ENCODE peak calls at places on chromosome 22, in nine cellular contexts. One of them, this sample, is unnamed.
A peak's percentile ranks its signal among the peaks of the same experiment; 100 is the strongest.

GRCh38 chr22:50730013-50730891 is 7.8 kb upstream of the ACR start:
- DNase-seq in Peyer's patch: no peak
- DNase-seq in HCT116: no peak
- DNase-seq in transverse colon: peak; percentile 4
- DNase-seq in spleen: peak; percentile 75
- DNase-seq in cardiac muscle cell: no peak
- DNase-seq in left ventricle myocardium inferior: peak; percentile 15
- DNase-seq in right atrium auricular region: no peak
- DNase-seq in lower lobe of right lung: peak; percentile 43
- DNase-seq in this sample: peak; percentile 12

GRCh38 chr22:41544671-41545476 is 604 bp upstream of the POLR3H start:
- DNase-seq in right atrium auricular region: no peak
- DNase-seq in HCT116: no peak
- DNase-seq in left ventricle myocardium inferior: no peak
- DNase-seq in cardiac muscle cell: no peak
- DNase-seq in Peyer's patch: no peak
- DNase-seq in spleen: no peak
- DNase-seq in lower lobe of right lung: no peak
- DNase-seq in transverse colon: no peak
- DNase-seq in this sample: no peak

GRCh38 chr22:21971858-21972275 is 10.7 kb downstream of the TOP3B start:
- DNase-seq in lower lobe of right lung: no peak
- DNase-seq in left ventricle myocardium inferior: no peak
- DNase-seq in spleen: no peak
- DNase-seq in Peyer's patch: no peak
- DNase-seq in transverse colon: no peak
- DNase-seq in HCT116: no peak
- DNase-seq in cardiac muscle cell: no peak
- DNase-seq in right atrium auricular region: no peak
- DNase-seq in this sample: no peak

GRCh38 chr22:49632199-49633009 is 195.3 kb downstream of the BRD1 start:
- DNase-seq in spleen: no peak
- DNase-seq in lower lobe of right lung: peak; percentile 51
- DNase-seq in Peyer's patch: no peak
- DNase-seq in transverse colon: peak; percentile 37
- DNase-seq in right atrium auricular region: no peak
- DNase-seq in cardiac muscle cell: peak; percentile 83
- DNase-seq in left ventricle myocardium inferior: peak; percentile 47
- DNase-seq in HCT116: peak; percentile 7
- DNase-seq in this sample: peak; percentile 79

GRCh38 chr22:23179381-23180294 is 671 bp upstream of the BCR start:
- DNase-seq in transverse colon: peak; percentile 34
- DNase-seq in right atrium auricular region: no peak
- DNase-seq in left ventricle myocardium inferior: peak; percentile 24
- DNase-seq in cardiac muscle cell: no peak
- DNase-seq in spleen: peak; percentile 85
- DNase-seq in Peyer's patch: no peak
- DNase-seq in HCT116: no peak
- DNase-seq in lower lobe of right lung: peak; percentile 58
- DNase-seq in this sample: peak; percentile 53

GRCh38 chr22:49408102-49408836 is 419.4 kb downstream of the BRD1 start:
- DNase-seq in left ventricle myocardium inferior: no peak
- DNase-seq in right atrium auricular region: no peak
- DNase-seq in lower lobe of right lung: no peak
- DNase-seq in cardiac muscle cell: no peak
- DNase-seq in HCT116: no peak
- DNase-seq in transverse colon: no peak
- DNase-seq in Peyer's patch: no peak
- DNase-seq in spleen: no peak
- DNase-seq in this sample: no peak

GRCh38 chr22:31488988-31489617 is 539 bp downstream of the EIF4ENIF1 start:
- DNase-seq in spleen: peak; percentile 92
- DNase-seq in Peyer's patch: peak; percentile 46
- DNase-seq in HCT116: no peak
- DNase-seq in lower lobe of right lung: peak; percentile 60
- DNase-seq in cardiac muscle cell: peak; percentile 74
- DNase-seq in transverse colon: peak; percentile 39
- DNase-seq in right atrium auricular region: no peak
- DNase-seq in left ventricle myocardium inferior: peak; percentile 36
- DNase-seq in this sample: peak; percentile 32

GRCh38 chr22:37675930-37676571 is 615 bp downstream of the LGALS1 start:
- DNase-seq in right atrium auricular region: no peak
- DNase-seq in lower lobe of right lung: peak; percentile 53
- DNase-seq in Peyer's patch: peak; percentile 48
- DNase-seq in left ventricle myocardium inferior: peak; percentile 68
- DNase-seq in cardiac muscle cell: no peak
- DNase-seq in HCT116: no peak
- DNase-seq in transverse colon: peak; percentile 50
- DNase-seq in spleen: no peak
- DNase-seq in this sample: peak; percentile 45

GRCh38 chr22:25420471-25420924 is 144.0 kb upstream of the GRK3 start:
- DNase-seq in right atrium auricular region: no peak
- DNase-seq in cardiac muscle cell: no peak
- DNase-seq in transverse colon: no peak
- DNase-seq in lower lobe of right lung: no peak
- DNase-seq in Peyer's patch: no peak
- DNase-seq in left ventricle myocardium inferior: no peak
- DNase-seq in HCT116: no peak
- DNase-seq in spleen: no peak
- DNase-seq in this sample: no peak

GRCh38 chr22:25413620-25414019 is 150.9 kb upstream of the GRK3 start:
- DNase-seq in transverse colon: no peak
- DNase-seq in cardiac muscle cell: no peak
- DNase-seq in left ventricle myocardium inferior: no peak
- DNase-seq in lower lobe of right lung: no peak
- DNase-seq in right atrium auricular region: no peak
- DNase-seq in HCT116: no peak
- DNase-seq in spleen: no peak
- DNase-seq in Peyer's patch: no peak
- DNase-seq in this sample: no peak

GRCh38 chr22:25420925-25421904 is 143.3 kb upstream of the GRK3 start:
- DNase-seq in lower lobe of right lung: no peak
- DNase-seq in left ventricle myocardium inferior: no peak
- DNase-seq in Peyer's patch: no peak
- DNase-seq in cardiac muscle cell: no peak
- DNase-seq in right atrium auricular region: no peak
- DNase-seq in spleen: no peak
- DNase-seq in HCT116: no peak
- DNase-seq in transverse colon: no peak
- DNase-seq in this sample: no peak

GRCh38 chr22:25417792-25418191 is 146.7 kb upstream of the GRK3 start:
- DNase-seq in left ventricle myocardium inferior: no peak
- DNase-seq in lower lobe of right lung: no peak
- DNase-seq in Peyer's patch: no peak
- DNase-seq in transverse colon: no peak
- DNase-seq in cardiac muscle cell: no peak
- DNase-seq in right atrium auricular region: no peak
- DNase-seq in spleen: no peak
- DNase-seq in HCT116: no peak
- DNase-seq in this sample: no peak

DNA sequence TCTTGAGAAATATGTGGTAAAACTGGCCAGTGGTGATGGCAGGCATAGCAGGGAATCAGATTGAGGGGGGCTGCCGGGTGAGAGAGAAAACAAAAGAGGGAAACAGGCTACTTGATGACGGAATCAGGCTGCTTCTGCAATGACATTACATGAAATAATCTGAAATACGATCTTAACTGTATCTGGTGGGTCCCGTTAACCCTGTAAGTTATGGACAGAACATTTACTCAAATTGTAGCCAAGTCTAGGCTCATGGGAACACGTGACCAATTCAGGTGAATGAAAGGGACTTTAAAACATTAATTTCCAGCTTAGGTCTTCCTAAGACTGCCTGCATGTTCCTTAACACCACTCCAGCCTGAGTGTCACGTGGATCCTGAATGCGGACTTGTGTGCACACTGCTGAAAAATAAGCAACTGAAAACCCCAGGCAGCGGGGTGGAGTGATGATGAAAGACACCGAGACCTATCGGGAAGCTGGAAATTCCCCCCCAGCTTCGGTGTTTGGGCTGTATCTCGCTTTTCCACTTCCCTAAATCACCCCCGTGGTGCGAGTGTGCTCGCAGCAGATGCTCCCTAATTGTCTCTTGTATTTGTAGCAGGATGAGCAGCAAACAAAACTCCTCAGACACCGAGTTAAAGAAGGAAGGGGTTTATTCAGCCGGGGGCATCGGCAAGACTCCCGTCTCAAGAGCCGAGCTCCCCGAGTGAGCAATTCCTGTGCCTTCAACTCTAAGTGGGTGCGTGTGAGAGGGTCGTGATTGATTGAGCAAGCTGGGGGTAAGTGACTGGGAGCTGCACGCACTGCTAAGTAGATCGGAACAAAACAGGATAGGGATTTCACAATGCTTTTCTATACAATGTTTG is 145.0 kb upstream of the GRK3 start:
- DNase-seq in transverse colon: peak; percentile 38
- DNase-seq in left ventricle myocardium inferior: no peak
- DNase-seq in HCT116: no peak
- DNase-seq in Peyer's patch: no peak
- DNase-seq in spleen: no peak
- DNase-seq in cardiac muscle cell: no peak
- DNase-seq in right atrium auricular region: peak; percentile 74
- DNase-seq in lower lobe of right lung: peak; percentile 72
- DNase-seq in this sample: no peak
- H3K4me3 ChIP-seq in transverse colon: no peak overlapping the region
- H3K4me3 ChIP-seq in left ventricle myocardium inferior: peak overlapping the region; percentile 32
- H3K4me3 ChIP-seq in HCT116: no peak overlapping the region
- H3K4me3 ChIP-seq in Peyer's patch: no peak overlapping the region
- H3K4me3 ChIP-seq in spleen: peak overlapping the region; percentile 10
- H3K4me3 ChIP-seq in cardiac muscle cell: no peak overlapping the region
- H3K4me3 ChIP-seq in right atrium auricular region: no peak overlapping the region
- H3K4me3 ChIP-seq in lower lobe of right lung: peak overlapping the region; percentile 39
- H3K4me3 ChIP-seq in this sample: no peak overlapping the region

DNA sequence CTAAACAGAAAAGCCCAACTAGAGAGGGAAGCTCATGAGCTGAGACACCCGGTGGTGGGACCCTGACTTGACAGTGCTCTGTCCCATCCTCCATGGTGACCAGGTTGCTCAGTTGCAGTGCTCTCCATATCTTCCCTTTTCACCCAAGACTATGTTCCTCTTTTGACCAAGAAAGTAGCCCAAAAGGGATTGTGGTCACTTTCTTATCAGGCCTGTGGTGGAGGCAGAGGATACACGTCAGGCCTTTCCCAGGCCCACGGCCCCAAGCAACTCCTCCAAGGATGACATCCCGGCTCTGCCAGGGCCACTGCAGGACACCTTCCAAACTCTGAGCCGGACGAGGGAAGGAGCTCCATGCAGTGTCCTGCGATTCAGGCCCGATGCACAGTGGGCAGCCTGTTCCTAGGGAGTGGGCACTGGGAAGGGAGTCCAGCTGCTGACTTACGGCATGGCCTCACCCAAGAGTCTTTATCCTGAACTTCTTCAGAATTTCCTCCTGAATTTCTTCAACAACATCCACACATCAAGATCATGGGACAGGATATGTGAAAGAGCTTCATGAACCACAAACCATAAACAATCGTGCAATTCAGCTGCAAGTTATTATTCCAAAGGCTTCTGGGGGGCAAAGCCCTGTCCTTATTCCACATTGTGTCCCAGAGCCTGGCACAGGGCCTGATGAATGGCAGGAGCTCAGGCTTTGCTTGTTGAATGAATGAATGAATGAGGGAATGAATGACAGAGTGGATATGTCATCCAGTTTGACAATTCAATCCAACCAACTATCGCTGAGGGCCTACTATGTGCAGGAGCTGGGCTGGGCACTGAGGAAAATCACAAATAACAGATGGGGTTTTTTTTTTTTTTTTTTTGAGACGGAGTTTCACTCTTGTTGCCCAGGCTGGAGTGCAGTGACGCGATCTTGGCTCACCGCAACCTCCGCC is 36.0 kb upstream of the MYH9 start:
- DNase-seq in cardiac muscle cell: no peak
- DNase-seq in lower lobe of right lung: no peak
- DNase-seq in transverse colon: no peak
- DNase-seq in spleen: peak; percentile 75
- DNase-seq in HCT116: no peak
- DNase-seq in left ventricle myocardium inferior: no peak
- DNase-seq in Peyer's patch: no peak
- DNase-seq in right atrium auricular region: no peak
- DNase-seq in this sample: no peak
- TF ChIP-seq CTCF in cardiac muscle cell: no peak
- TF ChIP-seq CTCF in lower lobe of right lung: no peak
- TF ChIP-seq CTCF in transverse colon: no peak
- TF ChIP-seq CTCF in spleen: no peak
- TF ChIP-seq CTCF in HCT116: no peak
- TF ChIP-seq CTCF in left ventricle myocardium inferior: no peak
- TF ChIP-seq CTCF in Peyer's patch: no peak
- TF ChIP-seq CTCF in right atrium auricular region: no peak
- TF ChIP-seq CTCF in this sample: no peak

GRCh38 chr22:44678980-44679647 is 22.9 kb upstream of the PRR5 start:
- DNase-seq in Peyer's patch: no peak
- DNase-seq in left ventricle myocardium inferior: no peak
- DNase-seq in right atrium auricular region: no peak
- DNase-seq in HCT116: no peak
- DNase-seq in transverse colon: no peak
- DNase-seq in spleen: no peak
- DNase-seq in lower lobe of right lung: no peak
- DNase-seq in cardiac muscle cell: no peak
- DNase-seq in this sample: no peak

GRCh38 chr22:44678245-44678979 is 23.6 kb upstream of the PRR5 start:
- DNase-seq in Peyer's patch: no peak
- DNase-seq in transverse colon: no peak
- DNase-seq in right atrium auricular region: no peak
- DNase-seq in HCT116: no peak
- DNase-seq in lower lobe of right lung: no peak
- DNase-seq in left ventricle myocardium inferior: no peak
- DNase-seq in spleen: no peak
- DNase-seq in cardiac muscle cell: no peak
- DNase-seq in this sample: no peak

GRCh38 chr22:44677299-44678244 is 24.4 kb upstream of the PRR5 start:
- DNase-seq in cardiac muscle cell: no peak
- DNase-seq in HCT116: no peak
- DNase-seq in lower lobe of right lung: no peak
- DNase-seq in spleen: no peak
- DNase-seq in transverse colon: no peak
- DNase-seq in left ventricle myocardium inferior: no peak
- DNase-seq in Peyer's patch: no peak
- DNase-seq in right atrium auricular region: no peak
- DNase-seq in this sample: no peak

GRCh38 chr22:44673406-44673805 is 28.6 kb upstream of the PRR5 start:
- DNase-seq in Peyer's patch: no peak
- DNase-seq in left ventricle myocardium inferior: no peak
- DNase-seq in lower lobe of right lung: no peak
- DNase-seq in right atrium auricular region: no peak
- DNase-seq in spleen: no peak
- DNase-seq in cardiac muscle cell: no peak
- DNase-seq in transverse colon: no peak
- DNase-seq in HCT116: no peak
- DNase-seq in this sample: no peak

DNA sequence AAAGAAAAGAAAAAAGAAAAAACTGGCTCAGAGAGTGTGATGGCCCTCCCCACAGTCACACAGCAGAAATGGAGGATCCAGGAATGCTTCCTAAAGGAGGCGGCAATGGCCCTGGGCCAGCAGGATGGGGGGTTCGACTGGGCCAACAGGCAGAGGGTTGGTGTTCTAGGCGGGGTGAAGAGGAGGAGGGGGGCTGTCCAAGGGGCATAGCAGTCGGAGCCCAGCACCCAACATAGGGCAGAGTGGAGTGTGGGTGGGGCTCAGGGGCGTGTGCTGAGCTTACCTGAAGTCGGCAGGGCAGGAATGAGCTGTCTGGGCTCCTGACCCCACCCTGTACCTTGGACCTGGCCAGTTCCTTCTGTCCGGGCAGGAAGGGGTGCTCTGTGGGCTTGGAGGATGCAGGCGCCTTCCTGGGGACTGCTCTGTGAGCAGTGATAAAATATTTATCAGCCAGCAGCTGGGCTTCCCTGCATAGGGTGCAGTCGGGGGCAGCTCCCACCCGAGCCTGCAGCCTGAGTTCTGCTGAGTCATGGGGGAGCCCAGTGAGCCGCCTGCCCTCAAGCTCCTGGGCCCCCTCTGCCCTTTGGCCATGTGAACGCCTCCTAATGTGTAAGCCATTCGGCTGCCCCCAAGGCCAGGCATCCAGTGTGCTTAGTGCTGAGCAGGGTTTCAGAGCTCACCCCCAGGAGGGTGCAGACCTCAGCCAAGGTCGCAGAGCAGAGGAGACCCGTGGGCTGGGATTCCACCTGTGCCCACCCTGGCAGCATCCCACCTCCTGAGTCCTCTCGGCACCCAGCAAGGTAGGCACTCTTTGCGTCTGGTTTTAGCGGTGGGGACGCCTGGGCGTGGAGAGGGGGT is 25.3 kb upstream of the PRR5 start:
- DNase-seq in spleen: no peak
- DNase-seq in HCT116: no peak
- DNase-seq in transverse colon: peak; percentile 77
- DNase-seq in Peyer's patch: no peak
- DNase-seq in left ventricle myocardium inferior: no peak
- DNase-seq in right atrium auricular region: no peak
- DNase-seq in lower lobe of right lung: no peak
- DNase-seq in cardiac muscle cell: peak; percentile 18
- DNase-seq in this sample: no peak
- H3K27ac ChIP-seq in spleen: no peak overlapping the region
- H3K27ac ChIP-seq in HCT116: no peak overlapping the region
- H3K27ac ChIP-seq in transverse colon: peak overlapping the region; percentile 19
- H3K27ac ChIP-seq in Peyer's patch: no peak overlapping the region
- H3K27ac ChIP-seq in left ventricle myocardium inferior: no peak overlapping the region
- H3K27ac ChIP-seq in right atrium auricular region: no peak overlapping the region
- H3K27ac ChIP-seq in lower lobe of right lung: no peak overlapping the region
- H3K27ac ChIP-seq in cardiac muscle cell: no peak overlapping the region
- H3K27ac ChIP-seq in this sample: no peak overlapping the region

DNA sequence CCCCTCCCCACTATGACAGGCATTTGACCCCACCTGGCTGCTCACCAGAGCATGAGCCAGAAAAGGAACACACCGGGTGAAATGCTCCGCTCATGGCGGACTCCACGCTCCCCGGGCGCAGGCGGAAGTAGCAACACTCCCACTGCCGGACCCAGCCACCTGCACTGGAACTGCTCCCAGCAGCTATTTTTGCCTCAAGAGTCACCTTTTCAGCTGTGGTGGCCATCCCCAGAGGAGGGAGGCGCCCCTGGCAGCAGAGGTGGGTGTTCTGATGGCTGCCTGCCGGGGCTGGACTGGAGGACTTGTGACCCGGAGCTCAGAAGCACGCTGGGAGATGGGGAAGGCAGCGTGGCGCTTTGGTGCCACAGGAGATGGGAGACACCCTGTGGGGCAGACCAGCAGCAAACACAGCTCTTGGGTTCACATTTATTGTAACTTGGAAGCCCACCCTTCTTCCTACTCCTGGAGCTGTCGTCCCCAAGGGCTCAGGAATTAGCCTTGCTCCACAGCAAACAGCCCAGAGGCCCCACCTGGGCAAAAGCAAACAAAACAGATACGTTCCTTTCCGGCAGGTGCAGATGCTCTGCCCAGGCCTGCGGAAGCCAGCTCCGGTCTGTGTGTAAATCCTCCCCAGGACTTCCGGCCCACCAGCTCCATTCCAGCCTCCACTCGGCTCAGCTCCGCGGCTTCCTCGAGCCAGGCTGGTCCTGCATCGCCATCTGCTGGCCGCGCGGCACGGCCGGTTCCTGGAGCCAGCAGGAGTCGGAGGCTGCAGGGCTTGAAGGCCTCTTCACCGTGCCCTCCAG is 3.7 kb downstream of the RPS19BP1 start:
- DNase-seq in HCT116: peak; percentile 88
- DNase-seq in Peyer's patch: peak; percentile 93
- DNase-seq in right atrium auricular region: peak; percentile 93
- DNase-seq in lower lobe of right lung: peak; percentile 95
- DNase-seq in cardiac muscle cell: peak; percentile 92
- DNase-seq in transverse colon: peak; percentile 95
- DNase-seq in left ventricle myocardium inferior: peak; percentile 90
- DNase-seq in spleen: peak; percentile 99
- DNase-seq in this sample: peak; percentile 92
- H3K4me3 ChIP-seq in HCT116: peak overlapping the region; percentile 20
- H3K4me3 ChIP-seq in Peyer's patch: peak overlapping the region; percentile 6
- H3K4me3 ChIP-seq in right atrium auricular region: no peak overlapping the region
- H3K4me3 ChIP-seq in lower lobe of right lung: peak overlapping the region; percentile 30
- H3K4me3 ChIP-seq in cardiac muscle cell: no peak overlapping the region
- H3K4me3 ChIP-seq in transverse colon: peak overlapping the region; percentile 5
- H3K4me3 ChIP-seq in left ventricle myocardium inferior: peak overlapping the region; percentile 51
- H3K4me3 ChIP-seq in spleen: peak overlapping the region; percentile 10
- H3K4me3 ChIP-seq in this sample: no peak overlapping the region

This sample was measured in pancreas.